ENCODE peak calls at places on chromosomes 3 and 15, in four cellular contexts. One of them, this sample, is unnamed.
A peak's percentile ranks its signal among the peaks of the same experiment; 100 is the strongest.

GRCh38 chr3:64161481-64161952 is 63.7 kb downstream of the PRICKLE2 start:
- DNase-seq in left cardiac atrium: no peak
- DNase-seq in GF-D8: no peak
- DNase-seq in NCI-H774: no peak
- DNase-seq in this sample: no peak

GRCh38 chr3:185677146-185677829 is 91.2 kb downstream of the SENP2 start:
- DNase-seq in left cardiac atrium: no peak
- DNase-seq in GF-D8: peak; percentile 38
- DNase-seq in NCI-H774: peak; percentile 41
- DNase-seq in this sample: no peak

GRCh38 chr3:189041482-189042090 is 130.2 kb upstream of the TPRG1 start:
- DNase-seq in left cardiac atrium: peak; percentile 28
- DNase-seq in GF-D8: no peak
- DNase-seq in NCI-H774: peak; percentile 57
- DNase-seq in this sample: peak; percentile 70

GRCh38 chr3:43366466-43366865 is 80.1 kb downstream of the SNRK start:
- DNase-seq in left cardiac atrium: no peak
- DNase-seq in GF-D8: no peak
- DNase-seq in NCI-H774: no peak
- DNase-seq in this sample: no peak

GRCh38 chr3:12708584-12709192 is 44.8 kb upstream of the RAF1 start:
- DNase-seq in left cardiac atrium: peak; percentile 50
- DNase-seq in GF-D8: no peak
- DNase-seq in NCI-H774: no peak
- DNase-seq in this sample: no peak

GRCh38 chr15:32667321-32667720 is 25.8 kb downstream of the SCG5 start:
- DNase-seq in left cardiac atrium: no peak
- DNase-seq in GF-D8: no peak
- DNase-seq in NCI-H774: no peak
- DNase-seq in this sample: no peak

GRCh38 chr15:93219859-93220258 is 130.8 kb upstream of the RGMA start:
- DNase-seq in left cardiac atrium: no peak
- DNase-seq in GF-D8: no peak
- DNase-seq in NCI-H774: no peak
- DNase-seq in this sample: no peak

GRCh38 chr3:189914799-189915198 is 205.9 kb downstream of the P3H2 start:
- DNase-seq in left cardiac atrium: no peak
- DNase-seq in GF-D8: no peak
- DNase-seq in NCI-H774: no peak
- DNase-seq in this sample: no peak

GRCh38 chr3:42165211-42165610 is 74.1 kb downstream of the TRAK1 start:
- DNase-seq in left cardiac atrium: no peak
- DNase-seq in GF-D8: no peak
- DNase-seq in NCI-H774: no peak
- DNase-seq in this sample: no peak

GRCh38 chr3:44240061-44240460 is 1.6 kb upstream of the TOPAZ1 start:
- DNase-seq in left cardiac atrium: no peak
- DNase-seq in GF-D8: no peak
- DNase-seq in NCI-H774: no peak
- DNase-seq in this sample: no peak

GRCh38 chr3:193451881-193452280 is 73.3 kb upstream of the ATP13A5 start:
- DNase-seq in left cardiac atrium: no peak
- DNase-seq in GF-D8: no peak
- DNase-seq in NCI-H774: no peak
- DNase-seq in this sample: no peak

GRCh38 chr3:11091088-11091590 is 63.2 kb upstream of the HRH1 start:
- DNase-seq in left cardiac atrium: peak; percentile 44
- DNase-seq in GF-D8: no peak
- DNase-seq in NCI-H774: no peak
- DNase-seq in this sample: no peak

GRCh38 chr3:185353823-185354614 is 8.9 kb upstream of the MAP3K13 start:
- DNase-seq in left cardiac atrium: peak; percentile 58
- DNase-seq in GF-D8: peak; percentile 41
- DNase-seq in NCI-H774: peak; percentile 82
- DNase-seq in this sample: peak; percentile 51